ENCODE peak calls at places on chromosome 3, in four cellular contexts. J is mesenchymal stem cell, A is left ventricle myocardium inferior, C is psoas muscle. O is an unnamed sample.

GRCh38 chr3:33385423-33385822 is 54.8 kb downstream of the UBP1 start:
- DNase-seq in J (no peak), A (no peak), C (no peak), O (no peak)

GRCh38 chr3:23490459-23490858 is 287.3 kb downstream of the UBE2E2 start:
- DNase-seq in J (peak; percentile 79), A (no peak), C (no peak), O (no peak)

GRCh38 chr3:138433892-138434275 is 532 bp upstream of the ESYT3 start:
- DNase-seq in J (no peak), A (no peak), C (no peak), O (no peak)

GRCh38 chr3:127064391-127065137 is 81.6 kb downstream of the PLXNA1 start:
- DNase-seq in J (peak; percentile 40), A (no peak), C (peak; percentile 9), O (no peak)

GRCh38 chr3:155730843-155731242 is 14.0 kb downstream of the PLCH1 start:
- DNase-seq in J (no peak), A (no peak), C (no peak), O (no peak)

GRCh38 chr3:170320471-170321121 is 36.9 kb upstream of the SKIL start:
- DNase-seq in J (no peak), A (no peak), C (no peak), O (no peak)

GRCh38 chr3:32821686-32822296 is 4.0 kb downstream of the TRIM71 start:
- DNase-seq in J (no peak), A (no peak), C (no peak), O (no peak)

GRCh38 chr3:187044871-187045552 is 94.3 kb downstream of the RPL39L start:
- DNase-seq in J (no peak), A (peak; percentile 69), C (peak; percentile 38), O (no peak)

GRCh38 chr3:3119393-3119851 is 7.3 kb upstream of the TRNT1 start:
- DNase-seq in J (no peak), A (no peak), C (no peak), O (no peak)

DNA sequence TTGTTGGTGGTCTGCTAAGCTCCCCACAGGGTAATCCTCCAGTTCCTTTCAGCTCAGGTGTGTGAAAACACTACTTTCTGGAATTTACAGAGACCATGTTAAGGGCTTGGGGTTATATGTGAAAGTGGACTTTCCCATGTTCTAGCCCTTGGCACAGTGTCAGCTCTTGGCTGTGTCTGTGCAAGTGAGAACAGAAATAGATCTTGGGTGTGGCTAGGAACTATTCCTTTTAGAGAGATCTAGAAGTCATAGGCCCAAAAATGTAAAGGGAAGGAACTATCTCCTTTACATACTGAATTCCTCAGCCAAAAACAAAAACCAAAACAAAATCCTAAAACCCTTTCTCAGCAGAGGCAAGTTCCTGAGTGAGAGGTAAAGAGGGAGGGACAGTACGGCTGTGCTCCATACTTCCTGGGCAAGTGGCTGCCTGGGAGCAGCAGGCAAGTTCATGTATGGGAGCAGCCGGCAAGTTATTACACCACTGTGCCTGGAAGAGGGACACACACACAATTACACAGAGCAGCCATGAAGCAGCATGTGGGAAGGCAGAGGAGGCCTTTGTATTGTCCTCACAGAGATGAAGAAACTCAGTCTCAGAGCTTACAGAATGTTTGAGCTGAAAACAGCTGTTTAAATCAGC is 19.9 kb upstream of the C3orf62 start:
- DNase-seq in J (no peak), A (peak; percentile 55), C (peak; percentile 24), O (no peak)
- H3K27ac ChIP-seq in J (peak overlapping the region; percentile 3), A (peak overlapping the region; percentile 92), C (peak overlapping the region; percentile 80), O (no peak overlapping the region)

GRCh38 chr3:159841766-159842165 is 146.9 kb upstream of the IL12A start:
- DNase-seq in J (no peak), A (no peak), C (no peak), O (no peak)

GRCh38 chr3:159838936-159839335 is 149.7 kb upstream of the IL12A start:
- DNase-seq in J (no peak), A (no peak), C (no peak), O (no peak)

GRCh38 chr3:159837725-159838124 is 150.9 kb upstream of the IL12A start:
- DNase-seq in J (peak; percentile 48), A (no peak), C (no peak), O (no peak)

GRCh38 chr3:159839561-159840379 is 148.9 kb upstream of the IL12A start:
- DNase-seq in J (peak; percentile 46), A (peak; percentile 39), C (peak; percentile 18), O (no peak)

DNA sequence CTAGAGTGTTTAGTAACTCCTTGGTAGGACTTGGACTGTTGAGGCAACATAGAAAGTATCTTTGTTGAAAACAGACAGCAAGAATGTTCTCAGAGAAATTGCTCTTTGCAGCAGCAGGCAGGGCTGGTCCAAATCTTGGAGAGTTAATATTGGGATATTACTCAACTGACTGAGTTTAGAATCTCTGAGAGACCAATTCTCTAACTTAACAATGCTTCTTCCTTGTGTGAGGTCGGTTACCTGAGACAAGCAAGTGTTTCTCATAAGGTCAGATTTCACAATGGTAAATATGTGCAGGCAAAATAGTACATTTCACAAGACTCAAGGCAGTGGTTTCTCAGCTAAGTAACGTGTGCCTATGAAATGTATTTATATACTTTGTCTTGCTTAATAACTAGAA is 147.7 kb upstream of the IL12A start:
- DNase-seq in J (peak; percentile 59), A (no peak), C (no peak), O (peak; percentile 33)
- H3K27ac ChIP-seq in J (no peak overlapping the region), A (peak overlapping the region; percentile 85), C (peak overlapping the region; percentile 80), O (peak overlapping the region; percentile 74)

DNA sequence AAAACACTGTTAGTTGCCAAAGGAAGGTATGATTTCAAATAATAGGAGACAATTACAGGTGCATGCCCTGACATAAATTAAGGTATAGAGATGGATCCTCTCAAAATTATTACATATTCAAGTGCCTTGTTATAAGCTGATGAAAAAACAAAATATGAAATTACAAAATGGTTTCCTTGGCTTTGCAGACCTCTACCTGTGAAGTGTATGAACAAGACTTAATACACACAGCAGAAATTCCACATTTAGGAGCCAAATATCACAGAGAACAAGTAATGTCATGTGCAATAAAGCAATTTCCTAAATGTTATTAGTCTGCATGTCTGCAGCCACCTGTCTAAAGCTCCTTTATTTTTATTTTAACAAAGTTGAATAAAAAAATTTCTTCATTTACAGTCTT is 151.5 kb downstream of the ALCAM start:
- DNase-seq in J (no peak), A (no peak), C (no peak), O (no peak)
- H3K27ac ChIP-seq in J (no peak overlapping the region), A (no peak overlapping the region), C (no peak overlapping the region), O (no peak overlapping the region)

DNA sequence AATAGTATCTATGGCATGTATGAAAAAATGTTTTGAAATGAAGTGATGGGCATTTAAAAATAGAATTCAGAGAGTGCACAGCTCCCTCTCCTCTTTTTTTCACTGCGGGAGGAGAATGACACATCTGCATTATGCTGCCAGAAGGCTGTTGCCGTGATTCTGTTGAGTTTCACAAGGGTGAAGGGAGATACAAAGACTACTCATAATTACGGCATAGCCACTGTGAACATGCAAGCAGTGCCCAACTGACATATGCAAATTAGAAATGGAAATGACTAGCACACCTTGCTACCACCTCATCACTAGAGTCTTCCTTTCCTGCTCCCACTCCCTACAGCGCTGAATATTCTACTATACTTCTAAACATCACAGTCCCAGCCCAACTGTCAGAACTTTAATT is 20.1 kb downstream of the IFT57 start:
- DNase-seq in J (no peak), A (no peak), C (no peak), O (no peak)
- H3K27ac ChIP-seq in J (no peak overlapping the region), A (no peak overlapping the region), C (no peak overlapping the region), O (no peak overlapping the region)

GRCh38 chr3:149417727-149418126 is 40.3 kb upstream of the TM4SF1 start:
- DNase-seq in J (no peak), A (no peak), C (no peak), O (no peak)

GRCh38 chr3:149417174-149417573 is 39.7 kb upstream of the TM4SF1 start:
- DNase-seq in J (no peak), A (no peak), C (no peak), O (no peak)

GRCh38 chr3:149411583-149411982 is 34.1 kb upstream of the TM4SF1 start:
- DNase-seq in J (no peak), A (no peak), C (no peak), O (no peak)

GRCh38 chr3:149415484-149415883 is 38.0 kb upstream of the TM4SF1 start:
- DNase-seq in J (peak; percentile 21), A (no peak), C (no peak), O (no peak)

DNA sequence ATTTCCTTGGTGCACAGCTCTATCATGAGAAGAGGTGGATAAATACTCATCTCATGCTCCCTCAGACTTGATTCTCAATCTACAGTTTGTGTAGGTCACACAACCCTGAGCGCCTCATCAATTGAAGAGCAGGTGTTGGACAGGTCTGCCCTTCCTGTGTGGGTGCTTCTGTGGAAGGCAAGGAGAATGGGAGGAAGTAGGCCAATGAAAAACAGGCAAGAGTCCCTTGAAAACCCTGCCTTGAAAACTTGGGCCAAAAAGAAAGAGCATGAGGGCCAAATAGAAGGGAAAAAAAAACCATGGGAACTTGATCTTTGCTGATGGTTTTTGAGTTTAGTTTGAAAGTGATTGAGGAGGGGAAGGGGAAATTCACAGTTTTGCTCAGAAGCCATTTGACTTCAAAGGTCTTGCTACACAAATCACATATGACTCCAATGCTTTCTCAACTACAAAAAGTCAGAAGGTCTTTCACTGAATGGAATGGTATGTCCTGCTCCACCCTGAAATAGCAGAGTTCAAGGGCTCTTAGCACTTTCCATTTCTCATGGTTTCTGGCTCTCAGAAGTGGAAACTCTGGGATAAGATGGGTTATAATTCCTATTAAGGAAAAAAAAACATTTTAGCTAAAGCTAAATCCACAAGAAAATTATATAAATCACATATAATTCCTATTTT is 37.2 kb upstream of the TM4SF1 start:
- DNase-seq in J (peak; percentile 63), A (no peak), C (no peak), O (no peak)
- H3K27ac ChIP-seq in J (no peak overlapping the region), A (peak overlapping the region; percentile 31), C (no peak overlapping the region), O (no peak overlapping the region)